ENCODE peak calls at places on chromosomes 1 and 21, in seven cellular contexts. T is central memory CD4-positive, alpha-beta T cell; P is NCI-H82; H is hypothalamus; W is SHP77 treated with DMSO at 0.1 percent for 48 hours; A is activated B cell treated with CpG ODN at 0.5 μM for 24 hours; D is progenitor cell of endocrine pancreas. O is an unnamed sample.
A peak's percentile ranks its signal among the peaks of the same experiment; 100 is the strongest.

GRCh38 chr1:211667065-211667617 is 8.3 kb downstream of the NEK2 start:
- DNase-seq in D (no peak), T (no peak), W (no peak), A (no peak), P (no peak), H (no peak), O (no peak)

GRCh38 chr1:119506941-119507340 is at the start of gene HSD3B1:
- DNase-seq in A (no peak), T (no peak), P (peak; percentile 6), D (no peak), W (no peak), H (no peak), O (no peak)

GRCh38 chr1:168468822-168469221 is 75.0 kb downstream of the XCL2 start:
- DNase-seq in D (no peak), W (no peak), P (no peak), H (no peak), T (no peak), A (no peak), O (no peak)

GRCh38 chr1:237864338-237865244 is 26.1 kb downstream of the ZP4 start:
- DNase-seq in T (no peak), W (peak; percentile 1), P (peak; percentile 63), H (peak; percentile 42), A (no peak), D (peak; percentile 70), O (peak; percentile 18)

GRCh38 chr1:31181515-31182343 is 58.0 kb downstream of the NKAIN1 start:
- DNase-seq in P (no peak), H (peak; percentile 18), W (peak; percentile 13), D (peak; percentile 54), A (peak; percentile 53), T (no peak), O (peak; percentile 29)

GRCh38 chr1:151611832-151612505 is at the start of gene SNX27:
- DNase-seq in H (peak; percentile 93), T (peak; percentile 86), A (peak; percentile 81), P (peak; percentile 99), W (peak; percentile 97), D (peak; percentile 92), O (peak; percentile 92)

GRCh38 chr1:223716302-223716862 is 4.0 kb downstream of the CAPN2 start:
- DNase-seq in A (no peak), D (no peak), W (no peak), T (peak; percentile 74), P (no peak), H (no peak), O (no peak)

GRCh38 chr1:212215910-212216309 is 69.3 kb upstream of the PPP2R5A start:
- DNase-seq in D (no peak), T (no peak), W (no peak), A (no peak), H (no peak), P (peak; percentile 99), O (no peak)

GRCh38 chr1:113976609-113977278 is 2.5 kb upstream of the OLFML3 start:
- DNase-seq in T (no peak), A (no peak), P (peak; percentile 85), H (no peak), W (no peak), D (no peak), O (peak; percentile 52)

GRCh38 chr1:33225586-33225985 is 30.7 kb upstream of the ZNF362 start:
- DNase-seq in T (no peak), H (no peak), D (no peak), P (no peak), A (no peak), W (no peak), O (no peak)

GRCh38 chr1:203791498-203791897 is 3.9 kb upstream of the ZBED6 start:
- DNase-seq in T (no peak), P (no peak), H (no peak), D (no peak), A (no peak), W (no peak), O (no peak)

GRCh38 chr21:36974851-36975192 is 8.4 kb upstream of the HLCS start:
- DNase-seq in H (no peak), P (no peak), T (no peak), W (no peak), D (no peak), A (no peak), O (no peak)

GRCh38 chr1:91727763-91728162 is 158.2 kb downstream of the TGFBR3 start:
- DNase-seq in P (no peak), H (no peak), T (no peak), W (no peak), A (no peak), D (no peak), O (no peak)

GRCh38 chr1:183061194-183061593 is 38.0 kb downstream of the LAMC1 start:
- DNase-seq in P (no peak), W (no peak), A (no peak), H (no peak), D (no peak), T (no peak), O (no peak)

GRCh38 chr1:208909011-208909410 is 664.8 kb upstream of the PLXNA2 start:
- DNase-seq in D (no peak), A (no peak), W (no peak), T (no peak), H (no peak), P (no peak), O (no peak)

GRCh38 chr1:114118351-114118990 is 35.2 kb downstream of the SYT6 start:
- DNase-seq in A (no peak), D (no peak), P (peak; percentile 48), T (no peak), W (no peak), H (no peak), O (no peak)

GRCh38 chr1:204075116-204075636 is 2.3 kb downstream of the SOX13 start:
- DNase-seq in W (no peak), A (no peak), P (no peak), H (no peak), D (no peak), T (no peak), O (no peak)

GRCh38 chr1:193437785-193438184 is 251.4 kb upstream of the B3GALT2 start:
- DNase-seq in H (no peak), P (no peak), A (no peak), W (no peak), T (peak; percentile 23), D (no peak), O (no peak)

GRCh38 chr1:159929155-159930051 is 4.1 kb upstream of the TAGLN2 start:
- DNase-seq in A (no peak), P (no peak), W (no peak), D (no peak), T (no peak), H (no peak), O (no peak)

GRCh38 chr1:162219461-162219860 is 150.0 kb downstream of the NOS1AP start:
- DNase-seq in W (no peak), P (peak; percentile 54), D (no peak), A (no peak), T (no peak), H (no peak), O (no peak)

GRCh38 chr21:14361958-14362357 is 21.0 kb downstream of the HSPA13 start:
- DNase-seq in T (no peak), D (no peak), W (no peak), A (no peak), P (no peak), H (no peak), O (peak; percentile 60)

GRCh38 chr1:94463765-94464330 is 45.7 kb downstream of the ABCD3 start:
- DNase-seq in D (no peak), H (no peak), T (no peak), A (no peak), P (peak; percentile 78), W (peak; percentile 17), O (peak; percentile 53)

GRCh38 chr1:43402055-43402865 is 12.6 kb downstream of the SZT2 start:
- DNase-seq in P (no peak), H (no peak), W (no peak), T (no peak), A (no peak), D (no peak), O (no peak)

GRCh38 chr1:13956386-13956785 is 256.4 kb downstream of the PRDM2 start:
- DNase-seq in P (no peak), W (no peak), D (no peak), T (no peak), H (no peak), A (no peak), O (no peak)

GRCh38 chr1:56780832-56781231 is 38.4 kb downstream of the FYB2 start:
- DNase-seq in D (no peak), A (no peak), P (no peak), W (no peak), T (no peak), H (no peak), O (no peak)

GRCh38 chr1:222919478-222919865 is 104.6 kb downstream of the DISP1 start:
- DNase-seq in W (no peak), T (no peak), P (no peak), D (no peak), A (no peak), H (no peak), O (no peak)

GRCh38 chr1:197774691-197775281 is 494 bp downstream of the DENND1B start:
- DNase-seq in H (peak; percentile 18), P (peak; percentile 66), W (no peak), T (peak; percentile 43), A (peak; percentile 63), D (peak; percentile 53), O (no peak)

GRCh38 chr21:44601596-44602473 is 1.4 kb downstream of the KRTAP10-7 start:
- DNase-seq in H (no peak), W (no peak), P (no peak), D (no peak), A (no peak), T (no peak), O (no peak)

GRCh38 chr1:41382531-41383090 is 21.4 kb downstream of the FOXO6 start:
- DNase-seq in W (no peak), D (no peak), P (no peak), H (no peak), T (no peak), A (no peak), O (no peak)

GRCh38 chr1:56939209-56939608 is 26.6 kb downstream of the C8B start:
- DNase-seq in A (no peak), T (no peak), W (no peak), P (no peak), H (no peak), D (no peak), O (no peak)

GRCh38 chr1:43978551-43979260 is at the start of gene B4GALT2:
- DNase-seq in A (peak; percentile 44), P (peak; percentile 81), W (no peak), D (peak; percentile 34), T (no peak), H (peak; percentile 28), O (no peak)

GRCh38 chr1:224519874-224520273 is 85.3 kb upstream of the WDR26 start:
- DNase-seq in P (no peak), T (no peak), W (no peak), A (no peak), H (no peak), D (no peak), O (no peak)

GRCh38 chr1:86950712-86951111 is 36.3 kb downstream of the HS2ST1 start:
- DNase-seq in W (no peak), H (no peak), A (no peak), P (no peak), T (no peak), D (no peak), O (no peak)

GRCh38 chr1:154145986-154146385 is 8.9 kb downstream of the NUP210L start:
- DNase-seq in W (no peak), A (no peak), P (peak; percentile 28), T (no peak), H (no peak), D (no peak), O (no peak)

GRCh38 chr1:151596166-151596933 is 15.5 kb upstream of the SNX27 start:
- DNase-seq in P (peak; percentile 19), H (no peak), A (no peak), T (no peak), D (no peak), W (no peak), O (peak; percentile 78)